ENCODE peak calls at places on chromosome 4, in five cellular contexts. E is glutamatergic neuron, G is GM23248, Y is HFF-Myc, I is mucosa of descending colon. F is an unnamed sample.

GRCh38 chr4:150579591-150580234 is 2.2 kb upstream of the MAB21L2 start:
- DNase-seq in E (peak; percentile 57), G (peak; percentile 66), Y (no peak), I (peak; percentile 32), F (no peak)

GRCh38 chr4:145195167-145195952 is 15.0 kb upstream of the OTUD4 start:
- DNase-seq in E (no peak), G (no peak), Y (no peak), I (no peak), F (no peak)

GRCh38 chr4:7307391-7308099 is 115.2 kb downstream of the SORCS2 start:
- DNase-seq in E (no peak), G (no peak), Y (no peak), I (no peak), F (no peak)

GRCh38 chr4:186749611-186750281 is 26.1 kb upstream of the FAT1 start:
- DNase-seq in E (no peak), G (no peak), Y (no peak), I (no peak), F (no peak)

GRCh38 chr4:24968992-24969391 is 56.1 kb upstream of the CCDC149 start:
- DNase-seq in E (no peak), G (no peak), Y (no peak), I (no peak), F (no peak)

GRCh38 chr4:110165382-110166285 is 32.8 kb downstream of the ELOVL6 start:
- DNase-seq in E (no peak), G (peak; percentile 89), Y (peak; percentile 56), I (peak; percentile 39), F (no peak)

GRCh38 chr4:6106156-6106555 is 87.9 kb upstream of the C4orf50 start:
- DNase-seq in E (no peak), G (no peak), Y (no peak), I (no peak), F (no peak)

GRCh38 chr4:4627906-4628305 is 86.1 kb upstream of the STX18 start:
- DNase-seq in E (no peak), G (no peak), Y (no peak), I (no peak), F (no peak)

GRCh38 chr4:16843831-16844508 is 54.5 kb downstream of the LDB2 start:
- DNase-seq in E (no peak), G (peak; percentile 92), Y (peak; percentile 92), I (no peak), F (no peak)

GRCh38 chr4:113325876-113326615 is 276.6 kb downstream of the ANK2 start:
- DNase-seq in E (no peak), G (peak; percentile 49), Y (no peak), I (no peak), F (no peak)

GRCh38 chr4:146098397-146098796 is 77.1 kb upstream of the LSM6 start:
- DNase-seq in E (no peak), G (no peak), Y (no peak), I (no peak), F (no peak)

GRCh38 chr4:147958459-147959065 is 226.7 kb downstream of the ARHGAP10 start:
- DNase-seq in E (no peak), G (no peak), Y (no peak), I (no peak), F (no peak)

GRCh38 chr4:10007436-10007740 is 13.9 kb downstream of the SLC2A9 start:
- DNase-seq in E (no peak), G (no peak), Y (no peak), I (no peak), F (no peak)

GRCh38 chr4:76830612-76831474 is 67.1 kb downstream of the SOWAHB start:
- DNase-seq in E (no peak), G (peak; percentile 73), Y (peak; percentile 91), I (peak; percentile 57), F (peak; percentile 71)

GRCh38 chr4:184396570-184397515 is 77.5 kb downstream of the IRF2 start:
- DNase-seq in E (no peak), G (no peak), Y (no peak), I (no peak), F (no peak)

GRCh38 chr4:52606766-52607165 is 52.3 kb downstream of the USP46 start:
- DNase-seq in E (no peak), G (peak; percentile 63), Y (no peak), I (no peak), F (peak; percentile 10)

GRCh38 chr4:140242357-140243284 is 88.6 kb upstream of the MAML3 start:
- DNase-seq in E (no peak), G (no peak), Y (no peak), I (no peak), F (no peak)

GRCh38 chr4:106312997-106313522 is 2.9 kb downstream of the TBCK start:
- DNase-seq in E (no peak), G (no peak), Y (no peak), I (no peak), F (no peak)

GRCh38 chr4:76238236-76238635 is 13.3 kb upstream of the FAM47E start:
- DNase-seq in E (no peak), G (no peak), Y (no peak), I (no peak), F (no peak)

GRCh38 chr4:10971800-10972398 is 287.3 kb upstream of the CLNK start:
- DNase-seq in E (no peak), G (no peak), Y (no peak), I (no peak), F (no peak)

GRCh38 chr4:170007113-170007512 is 19.1 kb downstream of the MFAP3L start:
- DNase-seq in E (no peak), G (no peak), Y (no peak), I (no peak), F (no peak)

GRCh38 chr4:2768124-2768523 is 12.0 kb upstream of the TNIP2 start:
- DNase-seq in E (no peak), G (no peak), Y (no peak), I (no peak), F (no peak)

GRCh38 chr4:911871-912490 is 20.1 kb downstream of the GAK start:
- DNase-seq in E (peak; percentile 66), G (no peak), Y (no peak), I (peak; percentile 34), F (no peak)

GRCh38 chr4:155426953-155427352 is 50.2 kb upstream of the MAP9 start:
- DNase-seq in E (no peak), G (no peak), Y (no peak), I (no peak), F (no peak)

GRCh38 chr4:51843309-51844156 is 580 bp downstream of the DCUN1D4 start:
- DNase-seq in E (peak; percentile 76), G (peak; percentile 86), Y (no peak), I (peak; percentile 81), F (no peak)